ENCODE peak calls at places on chromosomes 16 and 17, in five cellular contexts. G is body of pancreas, P is right cardiac atrium, H is GM23248, W is thoracic aorta. Q is an unnamed sample. For H3K27me3 and H3K4me1, the result is how much of the 10 kb centered on the place peaks cover.

GRCh38 chr16:66717112-66717675 is 20.7 kb upstream of the CMTM4 start:
- DNase-seq in W (no peak), P (peak), G (no peak), H (peak), Q (no peak)

GRCh38 chr16:29871822-29872546 is 9.0 kb upstream of the CDIPT start:
- DNase-seq in W (no peak), H (no peak), G (no peak), P (no peak), Q (no peak)

GRCh38 chr16:23678430-23679273 is at the start of gene PLK1:
- DNase-seq in P (peak), H (peak), G (peak), W (peak), Q (peak)

GRCh38 chr16:73464834-73465233 is 416.9 kb upstream of the ZFHX3 start:
- DNase-seq in G (no peak), W (no peak), P (no peak), H (no peak), Q (no peak)

GRCh38 chr16:86088816-86089215 is 189.9 kb downstream of the IRF8 start:
- DNase-seq in W (no peak), P (no peak), H (no peak), G (no peak), Q (no peak)

GRCh38 chr16:81263470-81264200 is 25.1 kb downstream of the BCO1 start:
- DNase-seq in G (peak), W (no peak), H (peak), P (peak), Q (no peak)

GRCh38 chr16:843771-844170 is 43.2 kb upstream of the GNG13 start:
- DNase-seq in H (no peak), G (no peak), W (no peak), P (no peak), Q (no peak)

GRCh38 chr16:54407596-54407995 is 121.0 kb upstream of the IRX3 start:
- DNase-seq in H (peak), G (no peak), W (no peak), P (no peak), Q (no peak)

GRCh38 chr17:44543213-44543904 is 13.9 kb upstream of the FZD2 start:
- DNase-seq in P (no peak), H (peak), G (no peak), W (no peak), Q (no peak)

GRCh38 chr17:48915459-48916282 is 7.5 kb downstream of the UBE2Z start:
- DNase-seq in W (no peak), P (no peak), G (peak), H (peak), Q (peak)

GRCh38 chr16:49048557-49048956 is 233.1 kb downstream of the CBLN1 start:
- DNase-seq in W (no peak), P (no peak), H (peak), G (no peak), Q (no peak)

GRCh38 chr16:9048302-9048700 is 43.1 kb upstream of the HAPSTR1 start:
- DNase-seq in W (no peak), G (no peak), P (no peak), H (peak), Q (no peak)
- H3K4me3 ChIP-seq in W (peak), G (no peak), P (no peak), H (no peak), Q (no peak)

DNA sequence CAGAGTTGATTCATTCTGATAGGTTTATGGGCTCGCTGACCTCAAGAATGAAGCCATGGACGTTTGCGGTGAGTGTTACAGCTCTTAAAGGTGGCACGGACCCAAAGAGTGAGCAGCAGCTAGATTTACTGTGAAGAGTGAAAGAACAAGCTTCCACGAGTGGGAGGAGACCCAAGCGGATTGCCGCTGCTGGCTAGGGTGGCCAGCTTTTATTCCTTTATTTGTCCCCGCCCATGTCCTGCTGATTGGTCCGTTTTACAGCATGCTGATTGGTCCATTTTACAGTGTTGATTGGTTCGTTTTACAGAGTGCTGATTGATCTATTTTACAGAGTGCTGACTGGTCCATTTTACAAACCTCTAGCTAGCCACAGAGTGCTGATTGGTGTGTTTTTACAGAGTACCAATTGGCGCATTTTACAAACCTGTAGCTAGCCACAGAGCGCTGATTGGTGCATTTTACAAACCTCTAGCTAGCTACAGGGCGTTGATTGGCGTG is 17.6 kb downstream of the CACNG4 start:
- DNase-seq in H (no peak), P (no peak), G (no peak), W (no peak), Q (no peak)
- H3K27me3 ChIP-seq in H (under half), P (under half), G (under half), W (under half), Q (under half)

DNA sequence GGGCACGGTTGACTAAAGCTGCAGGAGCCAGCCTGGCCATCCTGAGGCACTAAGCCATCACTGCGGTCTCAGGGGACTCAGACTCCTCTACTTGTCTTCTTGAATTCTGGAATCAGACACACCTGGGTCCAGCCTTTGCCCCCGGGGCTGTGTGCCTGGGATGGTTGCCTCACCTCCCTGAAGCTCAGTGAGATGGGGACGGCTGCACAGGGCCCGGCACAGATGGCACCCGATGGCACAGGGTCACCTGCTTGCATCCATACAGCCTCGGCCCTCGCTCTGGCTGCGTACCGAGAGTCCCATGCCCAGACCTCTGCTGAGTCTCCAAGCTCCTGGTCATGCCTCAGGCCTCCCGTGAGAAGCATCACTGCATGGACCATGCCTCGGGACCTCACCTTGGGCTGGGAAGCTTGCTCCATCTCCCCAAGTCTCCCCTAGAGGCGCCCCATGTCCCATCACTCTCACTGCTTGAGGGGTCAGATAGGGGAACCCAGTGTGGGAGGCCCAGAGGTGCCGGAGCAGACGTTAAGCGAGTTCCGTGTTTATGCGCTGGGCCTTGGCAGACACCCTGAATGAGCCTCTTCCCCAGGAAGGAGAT is 316.3 kb downstream of the SEC14L1 start:
- DNase-seq in G (no peak), W (no peak), H (no peak), P (no peak), Q (no peak)
- H3K4me1 ChIP-seq in G (half or more), W (under half), H (under half), P (under half), Q (under half)

DNA sequence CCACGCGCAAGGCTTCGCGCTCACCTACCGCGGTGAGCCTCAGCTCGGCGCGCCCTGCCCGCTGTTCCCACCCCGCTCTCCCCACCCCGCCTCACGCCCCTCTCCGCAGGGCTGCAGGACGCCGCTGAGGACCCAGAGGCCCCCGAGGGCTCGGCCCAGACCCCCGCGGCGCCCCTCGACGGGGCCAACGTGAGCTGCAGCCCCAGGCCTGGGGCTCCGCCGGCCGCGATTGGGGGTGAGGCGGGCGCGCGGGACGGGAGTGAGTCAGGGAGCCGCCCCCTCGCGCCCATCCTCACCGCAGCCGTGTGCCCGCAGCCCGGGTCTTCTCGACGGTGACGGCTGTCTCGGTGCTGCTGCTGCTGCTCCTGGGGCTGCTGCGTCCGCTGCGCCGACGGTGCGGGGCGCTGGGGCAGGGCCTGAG is 1.9 kb upstream of the PAQR4 start:
- DNase-seq in P (no peak), H (no peak), G (no peak), W (no peak), Q (no peak)
- H3K4me3 ChIP-seq in P (no peak), H (no peak), G (no peak), W (peak), Q (no peak)

GRCh38 chr17:62804822-62805221 is 3.3 kb downstream of the MARCHF10 start:
- DNase-seq in G (no peak), H (peak), W (no peak), P (no peak), Q (no peak)

GRCh38 chr17:62800580-62800979 is 7.5 kb downstream of the MARCHF10 start:
- DNase-seq in H (peak), P (no peak), W (no peak), G (peak), Q (peak)

GRCh38 chr17:62801553-62801952 is 6.6 kb downstream of the MARCHF10 start:
- DNase-seq in P (no peak), G (no peak), H (no peak), W (no peak), Q (no peak)

GRCh38 chr17:62804025-62804424 is 4.1 kb downstream of the MARCHF10 start:
- DNase-seq in W (no peak), H (no peak), G (no peak), P (no peak), Q (no peak)

DNA sequence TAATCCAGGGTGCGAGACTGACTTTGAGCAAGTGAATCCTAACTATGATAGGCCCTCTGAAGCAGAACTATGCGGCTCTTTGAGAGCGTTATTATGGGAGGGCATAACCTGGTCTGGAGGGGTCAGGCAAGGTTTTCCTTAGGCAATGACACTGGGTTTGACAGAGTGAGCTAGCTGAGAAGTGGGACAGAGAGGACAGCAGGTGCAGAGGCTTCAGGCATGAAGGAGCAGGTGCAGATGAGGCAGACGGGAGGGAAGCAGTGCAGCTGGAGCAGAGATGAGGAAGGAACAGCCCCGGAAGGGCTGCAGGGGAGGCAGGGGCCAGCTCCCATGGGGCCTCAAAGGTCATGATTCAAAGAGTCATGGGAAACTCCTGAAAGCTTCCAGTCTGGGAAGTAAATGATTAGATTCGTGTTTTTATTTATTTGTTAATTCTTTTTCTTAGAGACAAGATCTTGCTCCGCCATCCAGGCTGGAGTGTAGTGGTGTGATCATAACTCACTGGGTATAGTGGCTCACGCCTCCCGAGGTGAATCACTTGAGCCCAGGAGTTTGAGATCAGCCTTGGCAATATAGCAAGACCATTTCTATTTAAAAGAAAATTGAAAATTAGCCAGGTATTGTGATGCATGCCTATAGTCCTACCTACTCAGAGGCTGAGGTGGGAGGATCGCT is 5.4 kb downstream of the MARCHF10 start:
- DNase-seq in P (no peak), W (no peak), G (no peak), H (no peak), Q (no peak)
- H3K27me3 ChIP-seq in P (under half), W (under half), G (under half), H (under half), Q (under half)

GRCh38 chr16:70687172-70687531 is 1.3 kb upstream of the MTSS2 start:
- DNase-seq in H (no peak), W (no peak), P (peak), G (no peak), Q (no peak)
- H3K4me1 ChIP-seq in H (under half), W (half or more), P (under half), G (half or more), Q (under half)

GRCh38 chr17:59462385-59462784 is 103.0 kb upstream of the DHX40 start:
- DNase-seq in W (no peak), H (no peak), G (no peak), P (no peak), Q (no peak)

GRCh38 chr17:59451706-59452105 is 113.7 kb upstream of the DHX40 start:
- DNase-seq in G (no peak), H (peak), W (no peak), P (no peak), Q (no peak)

GRCh38 chr17:59454633-59455105 is 110.7 kb upstream of the DHX40 start:
- DNase-seq in P (no peak), W (no peak), H (no peak), G (no peak), Q (no peak)

GRCh38 chr17:59456923-59457615 is 108.3 kb upstream of the DHX40 start:
- DNase-seq in H (no peak), P (no peak), G (no peak), W (no peak), Q (no peak)

GRCh38 chr17:59456428-59456827 is 109.0 kb upstream of the DHX40 start:
- DNase-seq in H (no peak), W (no peak), P (no peak), G (no peak), Q (no peak)
- H3K4me3 ChIP-seq in H (no peak), W (no peak), P (no peak), G (no peak), Q (no peak)

GRCh38 chr17:33290156-33290697 is 2.9 kb downstream of the ASIC2 start:
- DNase-seq in H (no peak), W (no peak), P (no peak), G (no peak), Q (no peak)
- H3K27me3 ChIP-seq in H (under half), W (under half), P (under half), G (under half), Q (under half)

Q was measured in lung.